ENCODE peak calls at places on chromosome 13, in five cellular contexts. G, Y, D, S and L are unnamed samples.

GRCh38 chr13:23427342-23428182 is 5.9 kb downstream of the SACS start:
- DNase-seq in G (no peak), Y (no peak), D (no peak), S (no peak), L (no peak)

GRCh38 chr13:103203750-103204330 is 137.6 kb upstream of the SLC10A2 start:
- DNase-seq in G (no peak), Y (no peak), D (no peak), S (no peak), L (no peak)

GRCh38 chr13:68009546-68009945 is 779.4 kb upstream of the PCDH9 start:
- DNase-seq in G (no peak), Y (no peak), D (no peak), S (no peak), L (no peak)

GRCh38 chr13:95153647-95154405 is 147.4 kb downstream of the ABCC4 start:
- DNase-seq in G (no peak), Y (no peak), D (no peak), S (peak), L (no peak)

GRCh38 chr13:40082644-40083043 is 427.2 kb downstream of the COG6 start:
- DNase-seq in G (no peak), Y (no peak), D (no peak), S (no peak), L (no peak)

GRCh38 chr13:33129094-33129832 is 113.0 kb downstream of the KL start:
- DNase-seq in G (no peak), Y (no peak), D (no peak), S (no peak), L (no peak)

GRCh38 chr13:20264271-20265018 is 32.3 kb upstream of the GJB6 start:
- DNase-seq in G (no peak), Y (no peak), D (no peak), S (no peak), L (no peak)

GRCh38 chr13:23656637-23657036 is 86.4 kb downstream of the TNFRSF19 start:
- DNase-seq in G (no peak), Y (no peak), D (no peak), S (no peak), L (no peak)

DNA sequence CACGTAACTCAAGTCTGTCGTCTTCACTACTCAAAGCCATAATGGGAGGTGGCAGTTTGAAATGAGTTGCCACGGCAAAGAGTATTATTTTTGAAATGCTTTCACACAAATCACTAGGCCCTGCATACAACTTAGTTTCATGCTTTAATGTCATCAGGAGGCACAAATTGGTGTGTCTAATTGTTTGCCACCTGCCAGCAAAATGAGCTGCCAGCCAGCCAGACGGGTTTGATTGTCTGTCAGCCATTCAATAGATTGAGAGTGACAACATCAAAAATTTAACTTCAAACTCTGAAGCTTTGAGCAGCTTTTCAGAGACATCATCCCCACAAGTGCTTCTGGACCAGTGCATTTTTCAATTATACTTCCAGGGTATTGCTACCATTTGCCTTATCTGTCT is 256.8 kb downstream of the NBEA start:
- DNase-seq in G (no peak), Y (no peak), D (no peak), S (no peak), L (no peak)
- TF ChIP-seq SP1 in G (no peak), Y (no peak), D (no peak), S (no peak), L (no peak)

DNA sequence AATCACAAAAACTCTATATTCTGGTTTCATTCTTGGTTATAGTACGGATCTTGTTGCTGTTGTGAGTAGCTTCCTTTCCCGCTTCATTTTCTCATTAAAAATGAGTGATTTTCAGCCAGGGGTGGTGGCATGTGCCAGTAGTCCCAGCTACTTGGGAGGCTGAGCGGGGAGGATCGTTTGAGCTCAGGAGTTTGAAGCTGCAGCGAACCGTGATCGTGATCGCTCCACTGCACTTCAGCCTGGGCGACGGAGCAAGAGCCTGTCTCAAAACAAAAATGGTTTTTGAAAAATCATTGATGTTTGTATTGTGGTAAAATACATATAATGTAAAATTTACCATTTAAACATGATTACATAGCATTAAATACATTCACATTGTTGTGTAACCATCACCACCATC is 71.6 kb upstream of the TM9SF2 start:
- DNase-seq in G (no peak), Y (no peak), D (no peak), S (no peak), L (no peak)
- TF ChIP-seq SP1 in G (no peak), Y (no peak), D (no peak), S (no peak), L (no peak)

GRCh38 chr13:29595380-29596063 is at the start of gene SLC7A1:
- DNase-seq in G (peak), Y (peak), D (peak), S (peak), L (peak)

GRCh38 chr13:29594310-29594709 is 1.2 kb downstream of the SLC7A1 start:
- DNase-seq in G (no peak), Y (peak), D (peak), S (no peak), L (no peak)

GRCh38 chr13:29596064-29596418 is 553 bp upstream of the SLC7A1 start:
- DNase-seq in G (no peak), Y (no peak), D (no peak), S (no peak), L (no peak)

GRCh38 chr13:29593605-29594297 is 1.7 kb downstream of the SLC7A1 start:
- DNase-seq in G (no peak), Y (no peak), D (no peak), S (no peak), L (no peak)

DNA sequence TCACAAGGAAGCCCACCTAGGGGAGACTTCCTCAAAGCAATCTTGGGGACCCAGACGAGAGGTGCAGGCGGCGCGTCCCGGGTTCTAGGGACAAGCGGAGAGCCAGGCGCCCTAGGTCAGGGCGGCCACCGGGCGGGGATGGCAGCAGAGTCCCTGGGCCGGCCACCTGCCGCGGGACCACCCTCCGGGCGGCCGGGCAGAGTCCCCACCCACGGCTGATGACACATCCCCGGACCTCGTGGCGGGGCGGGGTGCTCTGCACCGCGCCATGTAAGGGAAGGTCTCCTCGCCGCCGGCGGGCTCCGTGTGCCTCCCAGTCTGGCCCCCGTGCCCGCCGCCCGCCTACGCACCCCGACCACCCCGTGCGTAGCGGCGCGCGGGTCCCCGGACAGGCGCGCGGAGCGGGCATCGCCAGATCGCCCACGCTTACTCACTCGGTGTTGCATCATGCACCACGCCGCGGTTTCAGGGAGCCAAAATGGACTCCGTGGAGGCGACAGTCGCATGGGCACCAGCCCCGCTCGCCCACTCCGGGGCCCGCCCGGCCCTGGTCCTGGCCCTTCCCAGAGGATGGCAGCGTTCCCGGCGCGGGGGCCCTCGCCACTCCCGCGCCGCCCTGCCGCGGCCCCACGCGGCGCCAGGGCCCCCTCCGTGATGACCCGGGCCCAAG is 643 bp downstream of the SLC7A1 start:
- DNase-seq in G (no peak), Y (peak), D (peak), S (no peak), L (no peak)
- TF ChIP-seq SP1 in G (no peak), Y (no peak), D (no peak), S (no peak), L (no peak)

DNA sequence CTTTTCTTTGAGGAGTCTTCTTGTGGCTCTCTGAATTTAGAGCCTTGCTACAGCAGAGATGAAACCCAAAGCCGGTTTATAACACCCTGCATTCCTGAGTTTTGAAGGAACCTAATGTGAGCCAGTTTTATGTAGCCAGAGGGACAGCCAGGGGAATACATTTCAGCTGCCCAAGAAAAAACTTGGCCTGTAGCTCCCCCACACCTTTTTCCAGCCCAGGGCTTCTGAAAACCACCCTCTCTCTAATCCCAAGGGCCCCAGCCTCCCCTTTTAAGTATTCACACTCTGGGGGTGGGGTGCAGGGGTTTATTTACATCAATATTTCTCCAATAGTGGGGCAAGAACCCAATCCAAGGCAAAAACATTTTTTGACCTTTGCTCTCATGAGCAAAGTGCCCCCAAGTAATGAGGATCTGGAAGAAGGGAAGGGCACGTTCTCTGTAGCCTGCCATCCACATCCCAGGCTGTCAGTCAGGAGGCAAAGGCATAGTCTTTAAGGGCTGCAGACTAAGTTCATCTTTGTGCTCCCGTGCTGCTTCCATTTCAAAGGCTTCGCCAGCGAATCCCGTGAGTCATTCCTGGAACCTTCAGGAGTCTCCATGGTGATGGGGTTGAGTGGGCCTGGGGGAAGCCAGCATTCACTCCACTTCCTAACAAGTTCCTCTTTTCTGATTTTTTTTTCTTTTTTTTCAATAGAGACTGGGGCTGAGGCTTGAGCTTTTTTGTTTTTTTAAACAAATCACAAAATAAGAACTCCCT is 33.2 kb upstream of the MEDAG start:
- DNase-seq in G (peak), Y (no peak), D (no peak), S (no peak), L (no peak)
- TF ChIP-seq SP1 in G (no peak), Y (no peak), D (no peak), S (peak), L (no peak)

GRCh38 chr13:74056829-74057564 is 77.2 kb downstream of the KLF12 start:
- DNase-seq in G (no peak), Y (peak), D (no peak), S (no peak), L (no peak)
- TF ChIP-seq SP1 in G (no peak), Y (no peak), D (no peak), S (no peak), L (no peak)

DNA sequence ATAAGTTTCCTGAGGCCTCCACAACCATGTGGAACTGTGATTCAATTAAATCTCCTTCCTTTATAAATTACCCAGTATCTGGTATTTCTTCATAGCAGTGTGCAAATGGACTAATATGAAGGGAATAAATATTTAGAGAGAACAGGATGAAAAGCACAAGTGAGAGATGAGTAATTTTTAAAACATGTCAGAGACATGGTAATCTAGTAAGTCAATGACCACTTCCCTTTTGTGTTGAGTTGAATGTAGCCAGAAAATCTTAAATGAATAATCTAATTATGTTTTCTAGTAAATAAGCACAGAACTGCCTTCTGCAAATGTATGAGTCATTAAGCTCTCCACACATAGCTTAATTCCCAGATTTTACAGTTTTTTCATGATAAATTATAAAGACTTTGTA is 524.1 kb upstream of the SLITRK5 start:
- DNase-seq in G (no peak), Y (no peak), D (no peak), S (no peak), L (no peak)
- TF ChIP-seq SP1 in G (no peak), Y (no peak), D (no peak), S (no peak), L (no peak)

DNA sequence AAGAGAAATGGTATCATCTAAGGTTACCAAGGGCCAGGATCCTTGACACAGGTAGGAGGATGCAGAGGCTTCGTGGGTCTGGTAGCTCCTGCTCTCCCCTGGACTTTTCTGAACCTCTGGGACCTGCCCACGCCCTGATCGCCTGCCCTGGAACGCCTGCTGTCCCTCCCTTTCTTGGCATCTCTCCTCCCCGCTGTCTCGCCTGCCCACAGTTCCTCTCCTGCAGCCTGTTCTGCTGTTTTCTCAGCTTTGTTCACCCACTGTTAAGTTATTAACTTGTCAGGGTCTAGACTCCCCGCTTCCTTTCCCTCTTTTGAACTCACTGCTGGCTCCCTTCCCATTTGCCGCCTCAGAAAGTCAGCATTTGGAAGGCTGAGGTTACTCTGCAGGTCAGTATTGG is 19.8 kb downstream of the SERP2 start:
- DNase-seq in G (no peak), Y (no peak), D (no peak), S (no peak), L (no peak)
- TF ChIP-seq SP1 in G (no peak), Y (no peak), D (no peak), S (no peak), L (no peak)